ENCODE peak calls at places on chromosomes 4 and X, in four cellular contexts. One of them, this sample, is unnamed.

GRCh38 chr4:74038161-74039064 is at the start of gene CXCL3:
- DNase-seq in lower lobe of right lung: peak; percentile 88
- DNase-seq in NCI-H146: peak; percentile 25
- DNase-seq in GM10248: peak; percentile 18
- DNase-seq in this sample: no peak

GRCh38 chrX:7270018-7270417 is 122.1 kb upstream of the PUDP start:
- DNase-seq in NCI-H146: no peak
- DNase-seq in lower lobe of right lung: no peak
- DNase-seq in GM10248: no peak
- DNase-seq in this sample: no peak

GRCh38 chrX:40105016-40105790 is 7.4 kb upstream of the BCOR start:
- DNase-seq in lower lobe of right lung: peak; percentile 61
- DNase-seq in NCI-H146: peak; percentile 67
- DNase-seq in GM10248: no peak
- DNase-seq in this sample: no peak

GRCh38 chr4:94410678-94411206 is 41.0 kb upstream of the PDLIM5 start:
- DNase-seq in GM10248: no peak
- DNase-seq in lower lobe of right lung: no peak
- DNase-seq in NCI-H146: no peak
- DNase-seq in this sample: no peak

GRCh38 chr4:99710681-99711345 is 53.2 kb upstream of the C4orf54 start:
- DNase-seq in GM10248: no peak
- DNase-seq in lower lobe of right lung: no peak
- DNase-seq in NCI-H146: no peak
- DNase-seq in this sample: no peak

GRCh38 chrX:150926304-150926703 is 27.8 kb upstream of the CD99L2 start:
- DNase-seq in GM10248: no peak
- DNase-seq in lower lobe of right lung: no peak
- DNase-seq in NCI-H146: no peak
- DNase-seq in this sample: no peak

GRCh38 chr4:73859614-73860088 is 6.6 kb downstream of the PF4V1 start:
- DNase-seq in GM10248: no peak
- DNase-seq in NCI-H146: no peak
- DNase-seq in lower lobe of right lung: no peak
- DNase-seq in this sample: no peak

GRCh38 chr4:124104628-124105027 is 607.9 kb downstream of the ANKRD50 start:
- DNase-seq in NCI-H146: no peak
- DNase-seq in lower lobe of right lung: no peak
- DNase-seq in GM10248: no peak
- DNase-seq in this sample: no peak

GRCh38 chr4:7903686-7904085 is 36.0 kb downstream of the AFAP1 start:
- DNase-seq in GM10248: no peak
- DNase-seq in NCI-H146: no peak
- DNase-seq in lower lobe of right lung: no peak
- DNase-seq in this sample: no peak

GRCh38 chr4:55397521-55398321 is 2.0 kb downstream of the TMEM165 start:
- DNase-seq in lower lobe of right lung: no peak
- DNase-seq in NCI-H146: peak; percentile 1
- DNase-seq in GM10248: no peak
- DNase-seq in this sample: no peak

GRCh38 chr4:15955670-15956069 is 7.3 kb downstream of the FGFBP2 start:
- DNase-seq in lower lobe of right lung: no peak
- DNase-seq in NCI-H146: no peak
- DNase-seq in GM10248: no peak
- DNase-seq in this sample: no peak

GRCh38 chrX:20378291-20378920 is 111.7 kb upstream of the RPS6KA3 start:
- DNase-seq in lower lobe of right lung: no peak
- DNase-seq in GM10248: peak; percentile 7
- DNase-seq in NCI-H146: peak; percentile 82
- DNase-seq in this sample: peak; percentile 15